ENCODE peak calls at places on chromosomes 16 and 17, in nine cellular contexts. One of them, this sample, is unnamed. For H3K4me1, the result is how much of the 10 kb centered on the place peaks cover.

GRCh38 chr16:52318259-52319008 is 228.5 kb downstream of the TOX3 start:
- DNase-seq in psoas muscle: no peak
- DNase-seq in heart right ventricle: no peak
- DNase-seq in neuronal stem cell: no peak
- DNase-seq in tibial artery: no peak
- DNase-seq in sigmoid colon: no peak
- DNase-seq in GM23248: no peak
- DNase-seq in adrenal gland: no peak
- DNase-seq in cardiac muscle cell: no peak
- DNase-seq in this sample: no peak

GRCh38 chr17:1967092-1967662 is 58.0 kb downstream of the RTN4RL1 start:
- DNase-seq in heart right ventricle: no peak
- DNase-seq in tibial artery: no peak
- DNase-seq in psoas muscle: no peak
- DNase-seq in adrenal gland: no peak
- DNase-seq in cardiac muscle cell: no peak
- DNase-seq in sigmoid colon: no peak
- DNase-seq in neuronal stem cell: no peak
- DNase-seq in GM23248: no peak
- DNase-seq in this sample: peak

GRCh38 chr17:10243905-10244844 is 45.8 kb upstream of the GAS7 start:
- DNase-seq in GM23248: peak
- DNase-seq in adrenal gland: no peak
- DNase-seq in sigmoid colon: peak
- DNase-seq in neuronal stem cell: no peak
- DNase-seq in psoas muscle: no peak
- DNase-seq in tibial artery: no peak
- DNase-seq in cardiac muscle cell: peak
- DNase-seq in heart right ventricle: no peak
- DNase-seq in this sample: peak

GRCh38 chr17:59752922-59753321 is 45.5 kb downstream of the VMP1 start:
- DNase-seq in sigmoid colon: no peak
- DNase-seq in tibial artery: no peak
- DNase-seq in adrenal gland: no peak
- DNase-seq in neuronal stem cell: no peak
- DNase-seq in heart right ventricle: no peak
- DNase-seq in psoas muscle: no peak
- DNase-seq in cardiac muscle cell: no peak
- DNase-seq in GM23248: no peak
- DNase-seq in this sample: no peak

GRCh38 chr16:14423344-14423743 is 206.7 kb downstream of the PARN start:
- DNase-seq in neuronal stem cell: no peak
- DNase-seq in tibial artery: no peak
- DNase-seq in sigmoid colon: no peak
- DNase-seq in cardiac muscle cell: no peak
- DNase-seq in adrenal gland: no peak
- DNase-seq in heart right ventricle: no peak
- DNase-seq in psoas muscle: no peak
- DNase-seq in GM23248: peak
- DNase-seq in this sample: peak

GRCh38 chr17:63399316-63399715 is 46.8 kb downstream of the CYB561 start:
- DNase-seq in sigmoid colon: no peak
- DNase-seq in psoas muscle: no peak
- DNase-seq in cardiac muscle cell: peak
- DNase-seq in heart right ventricle: no peak
- DNase-seq in neuronal stem cell: no peak
- DNase-seq in tibial artery: no peak
- DNase-seq in adrenal gland: no peak
- DNase-seq in GM23248: peak
- DNase-seq in this sample: no peak

GRCh38 chr16:30786115-30786935 is 680 bp downstream of the ZNF629 start:
- DNase-seq in psoas muscle: peak
- DNase-seq in neuronal stem cell: no peak
- DNase-seq in adrenal gland: peak
- DNase-seq in GM23248: peak
- DNase-seq in tibial artery: no peak
- DNase-seq in cardiac muscle cell: peak
- DNase-seq in sigmoid colon: no peak
- DNase-seq in heart right ventricle: no peak
- DNase-seq in this sample: peak

GRCh38 chr16:70430667-70431536 is 8.0 kb downstream of the ST3GAL2 start:
- DNase-seq in heart right ventricle: peak
- DNase-seq in cardiac muscle cell: no peak
- DNase-seq in sigmoid colon: no peak
- DNase-seq in adrenal gland: peak
- DNase-seq in psoas muscle: no peak
- DNase-seq in GM23248: peak
- DNase-seq in tibial artery: peak
- DNase-seq in neuronal stem cell: no peak
- DNase-seq in this sample: peak

GRCh38 chr17:36888236-36888957 is 48.9 kb upstream of the LHX1 start:
- DNase-seq in heart right ventricle: no peak
- DNase-seq in psoas muscle: no peak
- DNase-seq in cardiac muscle cell: no peak
- DNase-seq in tibial artery: no peak
- DNase-seq in sigmoid colon: no peak
- DNase-seq in adrenal gland: no peak
- DNase-seq in neuronal stem cell: no peak
- DNase-seq in GM23248: no peak
- DNase-seq in this sample: no peak

GRCh38 chr16:56777533-56777932 is 47.6 kb downstream of the NUP93 start:
- DNase-seq in GM23248: peak
- DNase-seq in tibial artery: no peak
- DNase-seq in cardiac muscle cell: no peak
- DNase-seq in neuronal stem cell: no peak
- DNase-seq in sigmoid colon: no peak
- DNase-seq in adrenal gland: no peak
- DNase-seq in heart right ventricle: no peak
- DNase-seq in psoas muscle: no peak
- DNase-seq in this sample: no peak

GRCh38 chr16:10669791-10670190 is 24.9 kb downstream of the TEKT5 start:
- DNase-seq in cardiac muscle cell: no peak
- DNase-seq in psoas muscle: no peak
- DNase-seq in heart right ventricle: no peak
- DNase-seq in adrenal gland: no peak
- DNase-seq in GM23248: no peak
- DNase-seq in tibial artery: no peak
- DNase-seq in neuronal stem cell: no peak
- DNase-seq in sigmoid colon: no peak
- DNase-seq in this sample: no peak

GRCh38 chr17:34990921-34991365 is 10.6 kb downstream of the LIG3 start:
- DNase-seq in GM23248: no peak
- DNase-seq in cardiac muscle cell: no peak
- DNase-seq in neuronal stem cell: no peak
- DNase-seq in tibial artery: no peak
- DNase-seq in psoas muscle: no peak
- DNase-seq in heart right ventricle: no peak
- DNase-seq in adrenal gland: no peak
- DNase-seq in sigmoid colon: no peak
- DNase-seq in this sample: no peak

GRCh38 chr16:35862242-35862641 is 2402.8 kb downstream of the TP53TG3F start:
- DNase-seq in sigmoid colon: no peak
- DNase-seq in psoas muscle: no peak
- DNase-seq in GM23248: no peak
- DNase-seq in neuronal stem cell: no peak
- DNase-seq in cardiac muscle cell: no peak
- DNase-seq in adrenal gland: no peak
- DNase-seq in heart right ventricle: no peak
- DNase-seq in tibial artery: no peak
- DNase-seq in this sample: no peak

GRCh38 chr17:8818654-8819330 is 19.6 kb upstream of the MFSD6L start:
- DNase-seq in tibial artery: no peak
- DNase-seq in GM23248: no peak
- DNase-seq in adrenal gland: no peak
- DNase-seq in sigmoid colon: peak
- DNase-seq in cardiac muscle cell: no peak
- DNase-seq in psoas muscle: no peak
- DNase-seq in heart right ventricle: no peak
- DNase-seq in neuronal stem cell: no peak
- DNase-seq in this sample: no peak

GRCh38 chr17:10061131-10061581 is 137.2 kb downstream of the GAS7 start:
- DNase-seq in sigmoid colon: no peak
- DNase-seq in tibial artery: peak
- DNase-seq in heart right ventricle: no peak
- DNase-seq in adrenal gland: peak
- DNase-seq in psoas muscle: peak
- DNase-seq in cardiac muscle cell: peak
- DNase-seq in neuronal stem cell: no peak
- DNase-seq in GM23248: peak
- DNase-seq in this sample: no peak

GRCh38 chr17:65049085-65049756 is 7.3 kb downstream of the GNA13 start:
- DNase-seq in sigmoid colon: no peak
- DNase-seq in heart right ventricle: no peak
- DNase-seq in GM23248: no peak
- DNase-seq in cardiac muscle cell: no peak
- DNase-seq in neuronal stem cell: no peak
- DNase-seq in psoas muscle: no peak
- DNase-seq in tibial artery: no peak
- DNase-seq in adrenal gland: no peak
- DNase-seq in this sample: peak
- H3K4me3 ChIP-seq in sigmoid colon: no peak
- H3K4me3 ChIP-seq in heart right ventricle: no peak
- H3K4me3 ChIP-seq in GM23248: no peak
- H3K4me3 ChIP-seq in cardiac muscle cell: no peak
- H3K4me3 ChIP-seq in neuronal stem cell: no peak
- H3K4me3 ChIP-seq in psoas muscle: peak
- H3K4me3 ChIP-seq in tibial artery: no peak
- H3K4me3 ChIP-seq in adrenal gland: no peak
- H3K4me3 ChIP-seq in this sample: no peak

DNA sequence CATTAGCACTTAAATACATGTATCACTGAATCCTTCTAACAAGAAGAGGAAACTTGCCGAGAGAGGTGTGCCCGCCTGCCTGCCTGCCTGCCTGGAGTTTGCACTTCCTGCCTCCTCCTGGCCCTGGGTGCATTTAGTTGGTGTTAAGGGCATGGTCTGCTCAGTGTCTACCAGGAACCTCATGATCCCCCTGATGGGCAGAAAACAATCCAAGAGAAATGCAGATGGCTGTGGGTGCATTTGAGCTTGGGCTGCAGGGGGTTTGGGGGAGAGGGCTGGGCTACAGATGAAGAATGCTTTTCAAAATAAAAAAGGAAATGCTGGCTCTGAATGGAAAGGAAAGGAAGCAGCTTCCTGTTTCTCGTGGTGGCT is 10.1 kb downstream of the KSR1 start:
- DNase-seq in psoas muscle: no peak
- DNase-seq in heart right ventricle: no peak
- DNase-seq in cardiac muscle cell: no peak
- DNase-seq in sigmoid colon: no peak
- DNase-seq in GM23248: no peak
- DNase-seq in tibial artery: no peak
- DNase-seq in neuronal stem cell: no peak
- DNase-seq in adrenal gland: no peak
- DNase-seq in this sample: no peak
- H3K4me1 ChIP-seq in psoas muscle: under half
- H3K4me1 ChIP-seq in heart right ventricle: under half
- H3K4me1 ChIP-seq in cardiac muscle cell: under half
- H3K4me1 ChIP-seq in sigmoid colon: under half
- H3K4me1 ChIP-seq in GM23248: under half
- H3K4me1 ChIP-seq in tibial artery: under half
- H3K4me1 ChIP-seq in neuronal stem cell: under half
- H3K4me1 ChIP-seq in adrenal gland: under half
- H3K4me1 ChIP-seq in this sample: half or more

DNA sequence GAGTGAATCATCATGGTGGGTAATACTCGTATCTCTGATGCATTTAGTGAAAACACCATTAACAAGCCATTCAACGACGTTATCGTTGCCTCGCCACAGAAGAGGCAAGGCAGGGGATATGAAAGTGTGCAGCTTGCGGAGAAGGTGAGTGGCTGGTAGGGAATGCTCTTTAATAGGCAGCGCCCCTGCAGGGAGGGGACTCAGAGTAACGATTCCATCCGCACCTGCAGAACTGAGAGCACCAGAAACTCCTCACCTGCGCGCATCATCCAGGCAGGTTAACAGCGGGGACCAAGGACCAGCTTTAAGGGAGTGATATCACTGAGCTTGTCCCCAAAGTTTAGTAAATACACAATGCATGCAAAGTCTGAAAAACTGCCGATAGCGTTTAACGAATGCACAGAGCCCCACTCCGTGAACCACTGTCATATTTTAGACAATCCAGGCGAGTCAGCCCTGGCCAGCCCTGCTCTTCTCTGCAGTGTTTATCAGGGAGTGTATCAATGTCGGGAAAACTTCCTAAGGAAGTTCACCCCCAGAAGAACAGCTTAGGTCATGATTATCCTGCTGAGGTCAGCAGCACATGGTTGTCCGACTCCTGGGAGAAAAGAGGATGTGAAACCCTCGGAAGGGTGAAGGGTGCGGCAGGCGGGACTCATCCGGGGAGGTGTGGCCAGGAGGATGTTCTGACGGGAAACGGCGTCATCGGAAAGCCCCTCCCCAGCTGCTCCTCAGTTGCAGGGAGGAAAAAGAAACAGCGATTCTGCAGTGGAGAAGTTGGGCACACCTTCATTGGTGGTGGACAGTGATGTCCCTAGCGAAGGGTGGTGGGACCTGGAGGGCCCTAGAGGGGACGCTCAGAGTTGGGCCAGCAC is 68.5 kb upstream of the DNAH17 start:
- DNase-seq in GM23248: peak
- DNase-seq in sigmoid colon: peak
- DNase-seq in psoas muscle: peak
- DNase-seq in heart right ventricle: peak
- DNase-seq in neuronal stem cell: no peak
- DNase-seq in adrenal gland: peak
- DNase-seq in tibial artery: peak
- DNase-seq in cardiac muscle cell: peak
- DNase-seq in this sample: no peak
- H3K4me3 ChIP-seq in GM23248: no peak
- H3K4me3 ChIP-seq in sigmoid colon: no peak
- H3K4me3 ChIP-seq in psoas muscle: no peak
- H3K4me3 ChIP-seq in heart right ventricle: no peak
- H3K4me3 ChIP-seq in neuronal stem cell: no peak
- H3K4me3 ChIP-seq in adrenal gland: no peak
- H3K4me3 ChIP-seq in tibial artery: no peak
- H3K4me3 ChIP-seq in cardiac muscle cell: no peak
- H3K4me3 ChIP-seq in this sample: no peak

DNA sequence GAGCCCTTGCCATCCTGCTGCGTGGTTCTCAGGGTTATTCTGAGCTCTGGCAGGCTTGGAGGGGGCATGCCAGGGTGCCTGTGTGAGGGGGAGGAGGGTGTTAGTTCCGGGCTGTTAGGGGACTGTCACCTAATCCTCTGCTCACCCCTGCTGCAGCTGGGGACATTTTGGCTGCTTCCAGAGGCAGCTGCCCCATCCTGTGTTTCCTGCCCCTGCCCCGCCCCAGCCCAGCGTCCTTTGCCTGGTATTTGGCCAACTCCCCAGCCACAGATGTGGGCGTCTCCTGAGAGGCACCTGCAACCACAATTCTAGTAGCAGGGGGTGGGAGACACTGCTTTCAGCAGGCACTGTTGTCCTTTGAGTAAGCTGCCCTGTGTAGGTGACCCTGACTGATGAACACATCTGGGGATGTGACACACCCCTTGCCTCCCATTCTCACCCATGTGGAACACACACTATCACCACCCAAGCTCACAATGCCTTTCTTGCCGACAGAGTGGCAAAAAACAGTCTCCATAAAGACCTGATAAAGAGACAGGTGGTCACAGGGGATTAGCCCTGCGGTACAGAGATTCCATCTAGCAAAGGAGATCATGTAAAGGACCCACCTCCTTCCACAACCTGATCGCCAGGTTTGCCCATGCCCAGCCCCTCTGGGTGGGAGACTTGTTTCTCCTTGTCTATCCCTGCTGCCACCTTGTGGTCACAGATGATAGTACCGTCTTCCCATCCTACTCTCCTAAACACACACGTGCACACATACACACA is at the start of gene CHRNE:
- DNase-seq in GM23248: peak
- DNase-seq in neuronal stem cell: peak
- DNase-seq in psoas muscle: peak
- DNase-seq in sigmoid colon: peak
- DNase-seq in cardiac muscle cell: peak
- DNase-seq in adrenal gland: peak
- DNase-seq in tibial artery: peak
- DNase-seq in heart right ventricle: peak
- DNase-seq in this sample: peak
- H3K4me1 ChIP-seq in GM23248: under half
- H3K4me1 ChIP-seq in neuronal stem cell: under half
- H3K4me1 ChIP-seq in psoas muscle: under half
- H3K4me1 ChIP-seq in sigmoid colon: under half
- H3K4me1 ChIP-seq in cardiac muscle cell: under half
- H3K4me1 ChIP-seq in adrenal gland: under half
- H3K4me1 ChIP-seq in tibial artery: under half
- H3K4me1 ChIP-seq in heart right ventricle: under half
- H3K4me1 ChIP-seq in this sample: under half